ENCODE peak calls at places on chromosomes 2 and 18, in eight cellular contexts. A, Q, V, O, I, K, B and L are unnamed samples.

GRCh38 chr2:235235977-235236767 is 257.7 kb upstream of the AGAP1 start:
- DNase-seq in K (no peak), I (no peak), A (no peak), V (no peak), Q (no peak), O (no peak), B (no peak), L (no peak)

GRCh38 chr2:29062371-29062770 is 12.0 kb downstream of the PCARE start:
- DNase-seq in B (no peak), O (no peak), Q (no peak), I (no peak), V (no peak), K (no peak), A (no peak), L (no peak)

GRCh38 chr2:217291259-217291658 is 431.4 kb upstream of the TNP1 start:
- DNase-seq in A (no peak), B (peak; percentile 60), O (no peak), K (no peak), V (no peak), I (no peak), Q (no peak), L (no peak)

GRCh38 chr18:74598350-74599001 is 806 bp downstream of the ZNF407 start:
- DNase-seq in B (peak; percentile 44), I (peak; percentile 71), Q (peak; percentile 50), O (peak; percentile 58), A (peak; percentile 69), V (peak; percentile 72), K (peak; percentile 76), L (peak; percentile 60)

GRCh38 chr2:235416816-235417499 is 76.9 kb upstream of the AGAP1 start:
- DNase-seq in Q (no peak), A (peak; percentile 33), V (no peak), K (no peak), I (no peak), B (no peak), O (no peak), L (no peak)

GRCh38 chr2:215917953-215918620 is 95.3 kb downstream of the MREG start:
- DNase-seq in K (no peak), Q (no peak), A (peak; percentile 80), O (no peak), B (peak; percentile 21), I (no peak), V (no peak), L (no peak)

GRCh38 chr2:172090044-172090946 is 5.0 kb downstream of the DLX1 start:
- DNase-seq in A (no peak), I (no peak), V (peak; percentile 9), Q (no peak), B (no peak), O (peak; percentile 77), K (no peak), L (no peak)

GRCh38 chr2:52862801-52863200 is 904.8 kb upstream of the CHAC2 start:
- DNase-seq in K (no peak), I (no peak), V (no peak), A (peak; percentile 14), B (no peak), Q (no peak), O (no peak), L (no peak)

GRCh38 chr2:199309973-199310372 is 147.8 kb downstream of the SATB2 start:
- DNase-seq in I (no peak), V (no peak), O (no peak), A (no peak), B (no peak), Q (no peak), K (no peak), L (no peak)

GRCh38 chr2:83862636-83863035 is 596.4 kb downstream of the SUCLG1 start:
- DNase-seq in A (no peak), Q (no peak), I (no peak), O (no peak), B (no peak), K (no peak), V (no peak), L (no peak)

GRCh38 chr18:32470713-32471633 is at the start of gene GAREM1:
- DNase-seq in Q (peak; percentile 97), O (peak; percentile 94), I (peak; percentile 98), V (peak; percentile 73), B (peak; percentile 92), A (peak; percentile 97), K (peak; percentile 72), L (peak; percentile 96)

GRCh38 chr2:136246086-136246669 is 128.2 kb upstream of the CXCR4 start:
- DNase-seq in V (no peak), K (no peak), A (peak; percentile 58), I (peak; percentile 76), B (peak; percentile 14), Q (no peak), O (peak; percentile 58), L (peak; percentile 37)

GRCh38 chr2:102051659-102052366 is 60.1 kb downstream of the IL1R2 start:
- DNase-seq in V (no peak), Q (no peak), K (no peak), O (no peak), I (no peak), A (peak; percentile 77), B (no peak), L (no peak)

GRCh38 chr2:5846881-5847280 is 154.7 kb downstream of the SOX11 start:
- DNase-seq in Q (no peak), V (no peak), A (no peak), K (no peak), B (no peak), I (no peak), O (no peak), L (no peak)

GRCh38 chr2:143708682-143709081 is 579.5 kb downstream of the ARHGAP15 start:
- DNase-seq in A (no peak), B (no peak), O (no peak), K (no peak), I (no peak), Q (no peak), V (no peak), L (no peak)

GRCh38 chr2:71464389-71464788 is 11.0 kb downstream of the DYSF start:
- DNase-seq in A (no peak), K (no peak), B (no peak), O (peak; percentile 4), V (no peak), Q (no peak), I (no peak), L (no peak)

GRCh38 chr2:218881744-218882462 is 1.3 kb downstream of the WNT10A start:
- DNase-seq in A (no peak), O (no peak), V (no peak), B (no peak), Q (no peak), I (no peak), K (no peak), L (no peak)

GRCh38 chr2:218882463-218882821 is 1.8 kb downstream of the WNT10A start:
- DNase-seq in O (no peak), K (no peak), Q (no peak), B (no peak), A (no peak), V (no peak), I (no peak), L (no peak)

GRCh38 chr2:218884519-218884918 is 3.9 kb downstream of the WNT10A start:
- DNase-seq in A (no peak), O (no peak), Q (no peak), K (no peak), V (no peak), B (no peak), I (no peak), L (no peak)

GRCh38 chr2:218882866-218883366 is 2.3 kb downstream of the WNT10A start:
- DNase-seq in V (no peak), K (no peak), A (peak; percentile 88), I (no peak), B (no peak), Q (no peak), O (no peak), L (no peak)

DNA sequence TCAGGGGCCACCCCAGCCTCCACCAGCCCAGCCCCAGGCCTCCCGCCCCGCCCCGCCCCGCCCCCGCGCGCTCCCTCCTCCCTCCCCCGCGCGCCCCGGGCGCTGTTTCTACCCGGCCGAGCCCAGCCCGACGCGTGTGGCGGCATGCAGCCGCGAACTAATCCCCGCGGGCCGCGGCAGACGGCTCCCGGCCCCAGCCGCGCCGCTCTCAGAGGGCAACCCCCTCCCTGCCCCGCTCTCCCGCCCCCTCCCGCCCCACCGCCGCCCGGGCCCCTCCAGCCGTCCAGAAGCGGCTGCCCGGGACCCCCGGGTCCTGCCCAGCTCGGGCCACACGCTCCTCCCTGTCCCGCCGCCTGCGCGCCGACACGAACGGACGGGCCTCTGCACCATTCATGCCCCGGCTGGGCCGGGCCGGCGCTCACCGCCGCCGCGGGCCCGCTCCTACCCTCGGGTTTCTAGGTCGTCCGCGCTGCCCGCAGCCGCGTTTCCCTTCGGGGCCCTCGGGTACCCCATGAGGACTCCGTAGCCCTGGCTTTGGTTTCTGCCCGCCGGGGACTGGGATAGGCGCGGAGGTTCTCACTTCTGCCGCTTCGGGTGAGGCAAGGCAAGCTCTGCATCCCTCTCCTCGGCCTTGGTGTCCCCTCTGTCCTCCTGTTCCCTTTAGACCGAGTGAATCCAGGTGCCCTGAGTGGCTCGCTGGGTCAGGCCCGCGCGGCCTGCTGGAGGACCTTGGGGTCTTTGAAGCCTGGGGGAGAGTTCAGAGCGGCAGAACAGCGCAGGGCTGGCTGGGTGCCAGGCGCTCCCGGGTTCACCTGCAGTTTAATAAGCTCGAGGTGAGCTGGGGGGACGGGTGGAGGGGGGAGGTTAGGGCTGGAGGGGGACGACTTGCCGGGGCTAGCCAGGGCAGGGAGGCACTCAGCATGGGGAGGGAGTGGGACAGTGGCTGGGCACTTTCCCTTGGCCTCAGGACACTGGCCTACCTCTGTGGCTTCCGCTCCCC is 3.1 kb downstream of the WNT10A start:
- DNase-seq in A (peak; percentile 66), B (no peak), O (no peak), V (peak; percentile 44), K (no peak), Q (no peak), I (no peak), L (peak; percentile 44)
- H3K4me1 ChIP-seq in A (peaks cover 4% of the 10 kb centered on the region), B (peaks cover 4% of the 10 kb centered on the region), O (no peaks in the 10 kb centered on the region), V (peaks cover 43% of the 10 kb centered on the region), K (peaks cover 25% of the 10 kb centered on the region), Q (peaks cover 20% of the 10 kb centered on the region), I (peaks cover 39% of the 10 kb centered on the region), L (peaks cover 31% of the 10 kb centered on the region)

DNA sequence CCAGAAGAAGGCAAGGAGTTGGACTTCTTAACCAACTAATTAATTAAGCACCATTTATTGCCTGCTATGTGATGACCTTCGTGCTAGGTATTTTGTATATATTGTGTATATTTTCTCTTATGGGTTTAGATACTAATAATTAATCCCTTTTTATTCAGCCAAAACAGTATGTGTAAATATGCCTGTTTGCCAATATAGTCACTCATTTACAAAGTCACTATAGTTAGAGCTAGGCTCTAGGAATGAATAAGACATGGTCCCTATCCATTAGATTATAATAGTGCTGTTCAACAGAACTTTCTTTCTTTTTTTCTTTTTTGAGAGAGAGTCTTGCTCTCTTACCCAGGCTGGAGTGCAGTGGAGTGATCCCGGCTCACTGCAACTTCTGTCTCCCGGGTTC is 51.4 kb downstream of the GREB1L start:
- DNase-seq in I (no peak), K (no peak), A (no peak), Q (no peak), V (no peak), B (no peak), O (no peak), L (no peak)
- H3K4me1 ChIP-seq in I (no peaks in the 10 kb centered on the region), K (no peaks in the 10 kb centered on the region), A (peaks cover 5% of the 10 kb centered on the region), Q (no peaks in the 10 kb centered on the region), V (no peaks in the 10 kb centered on the region), B (peaks cover 9% of the 10 kb centered on the region), O (no peaks in the 10 kb centered on the region), L (peaks cover 3% of the 10 kb centered on the region)

GRCh38 chr2:160291382-160291781 is 91.3 kb upstream of the ITGB6 start:
- DNase-seq in V (no peak), A (no peak), Q (no peak), O (no peak), K (no peak), B (no peak), I (no peak), L (no peak)
- H3K4me1 ChIP-seq in V (peaks cover 12% of the 10 kb centered on the region), A (peaks cover 83% of the 10 kb centered on the region), Q (no peaks in the 10 kb centered on the region), O (no peaks in the 10 kb centered on the region), K (no peaks in the 10 kb centered on the region), B (no peaks in the 10 kb centered on the region), I (peaks cover 49% of the 10 kb centered on the region), L (peaks cover 22% of the 10 kb centered on the region)

GRCh38 chr18:76457475-76457874 is 37.6 kb downstream of the ZNF516 start:
- DNase-seq in K (no peak), Q (no peak), V (no peak), A (no peak), B (no peak), I (peak; percentile 45), O (no peak), L (no peak)
- H3K4me1 ChIP-seq in K (no peaks in the 10 kb centered on the region), Q (peaks cover 47% of the 10 kb centered on the region), V (peaks cover under 1% of the 10 kb centered on the region), A (peaks cover 44% of the 10 kb centered on the region), B (no peaks in the 10 kb centered on the region), I (peaks cover 18% of the 10 kb centered on the region), O (no peaks in the 10 kb centered on the region), L (peaks cover 6% of the 10 kb centered on the region)